ENCODE peak calls at places on chromosomes 5 and 9, in ten cellular contexts. R is anterior cingulate cortex; Y is OCI-M1; I is M059J; D is A673; S is astrocyte of the spinal cord; Q is EH; P is cardiac fibroblast; B is CD8-positive, alpha-beta T cell; A is GM06990. C is an unnamed sample.

GRCh38 chr9:79573697-79573976 is 1.9 kb downstream of the TLE4 start:
- DNase-seq in R (no peak), Y (no peak), I (peak), D (no peak), S (peak), Q (no peak), P (no peak), B (no peak), A (no peak), C (no peak)

GRCh38 chr5:68872088-68872842 is 221.5 kb upstream of the SLC30A5 start:
- DNase-seq in R (no peak), Y (no peak), I (peak), D (peak), S (no peak), Q (no peak), P (no peak), B (no peak), A (no peak), C (no peak)

GRCh38 chr5:125913200-125913599 is 510.0 kb upstream of the GRAMD2B start:
- DNase-seq in R (no peak), Y (no peak), I (no peak), D (no peak), S (no peak), Q (no peak), P (no peak), B (no peak), A (no peak), C (no peak)

GRCh38 chr5:144484124-144484897 is 313.6 kb downstream of the KCTD16 start:
- DNase-seq in R (no peak), Y (no peak), I (peak), D (peak), S (peak), Q (peak), P (peak), B (no peak), A (no peak), C (no peak)

GRCh38 chr9:96818535-96818934 is 35.8 kb downstream of the ZNF782 start:
- DNase-seq in R (no peak), Y (peak), I (peak), D (no peak), S (peak), Q (peak), P (no peak), B (no peak), A (no peak), C (no peak)

GRCh38 chr5:68290260-68290674 is 74.7 kb downstream of the PIK3R1 start:
- DNase-seq in R (peak), Y (peak), I (peak), D (peak), S (peak), Q (peak), P (peak), B (no peak), A (no peak), C (no peak)

GRCh38 chr9:137168907-137169763 is 716 bp downstream of the LRRC26 start:
- DNase-seq in R (peak), Y (no peak), I (peak), D (peak), S (peak), Q (peak), P (peak), B (no peak), A (peak), C (no peak)

GRCh38 chr9:107465467-107466451 is 23.8 kb downstream of the KLF4 start:
- DNase-seq in R (peak), Y (no peak), I (peak), D (peak), S (peak), Q (peak), P (peak), B (no peak), A (peak), C (no peak)

GRCh38 chr5:142701673-142702311 is 15.9 kb upstream of the FGF1 start:
- DNase-seq in R (no peak), Y (no peak), I (no peak), D (no peak), S (no peak), Q (no peak), P (no peak), B (no peak), A (no peak), C (no peak)

GRCh38 chr5:14465086-14465485 is 116.5 kb upstream of the OTULINL start:
- DNase-seq in R (no peak), Y (no peak), I (peak), D (no peak), S (no peak), Q (peak), P (peak), B (no peak), A (no peak), C (no peak)

GRCh38 chr5:9168791-9169611 is 376.9 kb downstream of the SEMA5A start:
- DNase-seq in R (no peak), Y (no peak), I (peak), D (no peak), S (peak), Q (no peak), P (peak), B (no peak), A (no peak), C (no peak)

GRCh38 chr5:179836225-179837019 is 15.7 kb downstream of the SQSTM1 start:
- DNase-seq in R (no peak), Y (peak), I (peak), D (no peak), S (peak), Q (peak), P (peak), B (peak), A (no peak), C (no peak)

GRCh38 chr9:110753734-110754231 is 85.2 kb downstream of the MUSK start:
- DNase-seq in R (no peak), Y (no peak), I (peak), D (no peak), S (peak), Q (peak), P (peak), B (no peak), A (no peak), C (no peak)

GRCh38 chr9:134738869-134739659 is 97.5 kb downstream of the COL5A1 start:
- DNase-seq in R (peak), Y (peak), I (peak), D (peak), S (peak), Q (peak), P (peak), B (peak), A (no peak), C (peak)

GRCh38 chr5:62343428-62343827 is 37.4 kb downstream of the KIF2A start:
- DNase-seq in R (no peak), Y (no peak), I (peak), D (no peak), S (no peak), Q (no peak), P (peak), B (no peak), A (no peak), C (no peak)

GRCh38 chr5:140588311-140589070 is 23.9 kb downstream of the SLC35A4 start:
- DNase-seq in R (no peak), Y (no peak), I (peak), D (no peak), S (no peak), Q (peak), P (peak), B (no peak), A (no peak), C (no peak)

GRCh38 chr5:81626524-81626923 is 124.4 kb downstream of the SSBP2 start:
- DNase-seq in R (no peak), Y (no peak), I (peak), D (peak), S (peak), Q (peak), P (peak), B (no peak), A (no peak), C (no peak)

GRCh38 chr9:90969021-90969675 is 167.5 kb downstream of the SYK start:
- DNase-seq in R (no peak), Y (no peak), I (no peak), D (no peak), S (no peak), Q (no peak), P (no peak), B (no peak), A (no peak), C (no peak)

GRCh38 chr9:131986576-131986975 is 93.1 kb downstream of the MED27 start:
- DNase-seq in R (no peak), Y (no peak), I (peak), D (no peak), S (no peak), Q (peak), P (no peak), B (no peak), A (no peak), C (no peak)

GRCh38 chr9:123425261-123425821 is 69.3 kb downstream of the CRB2 start:
- DNase-seq in R (peak), Y (no peak), I (no peak), D (no peak), S (no peak), Q (no peak), P (no peak), B (no peak), A (no peak), C (no peak)

GRCh38 chr5:128144491-128144890 is 60.9 kb downstream of the SLC12A2 start:
- DNase-seq in R (no peak), Y (no peak), I (peak), D (no peak), S (peak), Q (peak), P (no peak), B (no peak), A (no peak), C (no peak)

GRCh38 chr9:131181091-131181681 is 55.8 kb downstream of the NUP214 start:
- DNase-seq in R (no peak), Y (peak), I (peak), D (peak), S (no peak), Q (no peak), P (no peak), B (no peak), A (no peak), C (no peak)

GRCh38 chr9:20557890-20558608 is 64.2 kb downstream of the MLLT3 start:
- DNase-seq in R (no peak), Y (no peak), I (no peak), D (no peak), S (no peak), Q (no peak), P (no peak), B (no peak), A (no peak), C (no peak)

GRCh38 chr5:74762599-74762998 is 4.3 kb downstream of the GFM2 start:
- DNase-seq in R (no peak), Y (no peak), I (peak), D (no peak), S (peak), Q (peak), P (peak), B (no peak), A (no peak), C (no peak)

GRCh38 chr5:61332891-61333350 is 863 bp downstream of the ZSWIM6 start:
- DNase-seq in R (no peak), Y (peak), I (peak), D (peak), S (peak), Q (peak), P (peak), B (peak), A (peak), C (no peak)

GRCh38 chr5:169048568-169049125 is 252.3 kb downstream of the SLIT3 start:
- DNase-seq in R (no peak), Y (no peak), I (no peak), D (no peak), S (no peak), Q (peak), P (peak), B (no peak), A (no peak), C (no peak)